ENCODE peak calls at places on chromosomes 1 and 21, in nine cellular contexts. U is IMR-90, F is stomach, J is thyroid gland, T is right lobe of liver, X is HCT116, R is heart left ventricle, Q is H1, M is ovary. S is an unnamed sample.

GRCh38 chr1:204461331-204462228 is 33.0 kb downstream of the PIK3C2B start:
- DNase-seq in U (no peak), F (no peak), J (no peak), T (peak; percentile 35), X (no peak), R (peak; percentile 66), Q (no peak), M (no peak), S (no peak)

GRCh38 chr1:239367417-239367816 is 19.0 kb upstream of the CHRM3 start:
- DNase-seq in U (no peak), F (no peak), J (no peak), T (no peak), X (no peak), R (no peak), Q (no peak), M (no peak), S (no peak)

GRCh38 chr1:153649867-153650235 is 8.7 kb upstream of the SNAPIN start:
- DNase-seq in U (no peak), F (peak; percentile 93), J (peak; percentile 77), T (peak; percentile 84), X (no peak), R (peak; percentile 82), Q (no peak), M (peak; percentile 32), S (no peak)

GRCh38 chr1:92709738-92710137 is 75.2 kb downstream of the EVI5 start:
- DNase-seq in U (peak; percentile 91), F (no peak), J (peak; percentile 52), T (peak; percentile 73), X (no peak), R (no peak), Q (no peak), M (no peak), S (no peak)

GRCh38 chr21:35573472-35574389 is 486.6 kb downstream of the SETD4 start:
- DNase-seq in U (peak; percentile 69), F (no peak), J (no peak), T (no peak), X (no peak), R (no peak), Q (no peak), M (no peak), S (no peak)

GRCh38 chr1:55500601-55501000 is 285.4 kb upstream of the USP24 start:
- DNase-seq in U (peak; percentile 59), F (no peak), J (no peak), T (no peak), X (no peak), R (no peak), Q (no peak), M (no peak), S (no peak)

GRCh38 chr1:90507173-90507572 is 209.9 kb downstream of the BARHL2 start:
- DNase-seq in U (no peak), F (no peak), J (no peak), T (no peak), X (no peak), R (no peak), Q (no peak), M (no peak), S (no peak)

GRCh38 chr21:34808569-34809204 is 139.9 kb downstream of the CLIC6 start:
- DNase-seq in U (peak; percentile 88), F (no peak), J (no peak), T (no peak), X (no peak), R (no peak), Q (no peak), M (no peak), S (no peak)

GRCh38 chr1:46094454-46094853 is 38.0 kb downstream of the PIK3R3 start:
- DNase-seq in U (peak; percentile 20), F (no peak), J (no peak), T (no peak), X (no peak), R (no peak), Q (no peak), M (no peak), S (no peak)

GRCh38 chr21:28266061-28266460 is 726.6 kb downstream of the LTN1 start:
- DNase-seq in U (peak; percentile 48), F (no peak), J (no peak), T (no peak), X (no peak), R (no peak), Q (no peak), M (no peak), S (no peak)

GRCh38 chr21:43880111-43880985 is 15.3 kb downstream of the AGPAT3 start:
- DNase-seq in U (peak; percentile 18), F (peak; percentile 57), J (peak; percentile 87), T (no peak), X (peak; percentile 81), R (no peak), Q (no peak), M (peak; percentile 31), S (no peak)

GRCh38 chr1:159066108-159066507 is 10.5 kb downstream of the AIM2 start:
- DNase-seq in U (no peak), F (no peak), J (no peak), T (no peak), X (no peak), R (no peak), Q (no peak), M (no peak), S (no peak)

GRCh38 chr1:218030846-218031245 is 254.2 kb upstream of the RRP15 start:
- DNase-seq in U (no peak), F (no peak), J (no peak), T (no peak), X (no peak), R (no peak), Q (no peak), M (no peak), S (no peak)

GRCh38 chr1:2133039-2133878 is 61.3 kb downstream of the FAAP20 start:
- DNase-seq in U (peak; percentile 99), F (peak; percentile 98), J (peak; percentile 93), T (peak; percentile 95), X (peak; percentile 93), R (peak; percentile 99), Q (peak; percentile 97), M (peak; percentile 99), S (no peak)

GRCh38 chr1:244451539-244451950 is at the start of gene ADSS2:
- DNase-seq in U (no peak), F (peak; percentile 29), J (no peak), T (no peak), X (no peak), R (no peak), Q (no peak), M (no peak), S (no peak)

GRCh38 chr1:244449936-244450508 is 1.7 kb downstream of the ADSS2 start:
- DNase-seq in U (no peak), F (no peak), J (no peak), T (no peak), X (no peak), R (no peak), Q (no peak), M (no peak), S (no peak)

GRCh38 chr1:244450597-244451538 is 841 bp downstream of the ADSS2 start:
- DNase-seq in U (peak; percentile 89), F (peak; percentile 38), J (peak; percentile 71), T (peak; percentile 66), X (no peak), R (peak; percentile 63), Q (no peak), M (peak; percentile 79), S (no peak)

GRCh38 chr1:244454412-244454811 is 2.7 kb upstream of the ADSS2 start:
- DNase-seq in U (no peak), F (no peak), J (no peak), T (no peak), X (no peak), R (no peak), Q (no peak), M (no peak), S (no peak)

DNA sequence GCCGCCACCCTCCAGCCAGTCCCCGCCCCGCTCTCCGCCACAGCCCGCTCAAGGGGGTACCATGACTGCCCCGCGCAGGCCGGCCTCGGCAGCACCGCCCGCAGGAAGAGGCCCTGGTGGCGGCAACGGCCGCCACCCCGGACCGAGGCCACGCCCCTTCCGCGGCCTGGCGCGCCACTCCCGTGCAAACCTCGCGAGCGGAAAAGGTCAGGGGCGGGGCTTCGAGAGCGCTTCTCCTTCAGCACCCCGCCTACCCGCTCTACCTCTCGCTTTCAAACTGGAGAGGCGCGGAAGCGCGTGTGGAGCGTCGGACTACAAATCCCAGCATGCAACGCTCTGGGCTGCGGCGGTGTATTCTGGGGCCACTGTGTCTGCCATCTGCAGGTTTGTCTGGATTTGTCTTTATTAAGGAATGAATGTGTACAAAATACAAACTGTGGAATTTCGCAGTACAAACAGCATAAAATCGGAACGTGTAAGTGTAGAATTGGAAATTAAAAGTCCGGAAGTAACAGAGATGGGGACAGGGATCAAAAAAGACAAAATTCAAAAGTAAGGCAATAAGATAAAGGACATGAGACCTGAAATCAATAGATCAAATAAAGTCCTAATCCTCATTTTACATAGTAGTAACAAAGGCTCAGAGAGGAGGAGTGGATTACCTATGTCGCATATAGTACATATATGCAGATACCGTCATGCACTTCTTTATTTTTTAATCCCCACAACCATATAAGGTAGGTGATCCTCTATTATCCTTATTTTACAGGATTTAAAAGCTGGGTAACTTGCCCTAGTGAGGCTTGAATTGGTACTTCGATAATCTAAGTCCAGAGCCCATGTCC is 464 bp upstream of the ADSS2 start:
- DNase-seq in U (peak; percentile 99), F (peak; percentile 99), J (peak; percentile 100), T (peak; percentile 100), X (peak; percentile 98), R (peak; percentile 100), Q (peak; percentile 99), M (peak; percentile 99), S (peak; percentile 99)
- TF ChIP-seq POLR2A in U (peak; percentile 7), F (no peak), J (no peak), T (no peak), X (no peak), R (no peak), Q (no peak), M (no peak), S (no peak)

GRCh38 chr1:26278303-26278702 is 1.6 kb upstream of the SH3BGRL3 start:
- DNase-seq in U (peak; percentile 77), F (peak; percentile 68), J (peak; percentile 75), T (no peak), X (no peak), R (peak; percentile 69), Q (no peak), M (no peak), S (no peak)
- H3K4me1 ChIP-seq in U (peaks cover 51% of the 10 kb centered on the region), F (peaks cover 71% of the 10 kb centered on the region), J (peaks cover 59% of the 10 kb centered on the region), T (peaks cover 38% of the 10 kb centered on the region), X (peaks cover 30% of the 10 kb centered on the region), R (peaks cover 70% of the 10 kb centered on the region), Q (peaks cover 22% of the 10 kb centered on the region), M (peaks cover 6% of the 10 kb centered on the region), S (peaks cover 81% of the 10 kb centered on the region)

DNA sequence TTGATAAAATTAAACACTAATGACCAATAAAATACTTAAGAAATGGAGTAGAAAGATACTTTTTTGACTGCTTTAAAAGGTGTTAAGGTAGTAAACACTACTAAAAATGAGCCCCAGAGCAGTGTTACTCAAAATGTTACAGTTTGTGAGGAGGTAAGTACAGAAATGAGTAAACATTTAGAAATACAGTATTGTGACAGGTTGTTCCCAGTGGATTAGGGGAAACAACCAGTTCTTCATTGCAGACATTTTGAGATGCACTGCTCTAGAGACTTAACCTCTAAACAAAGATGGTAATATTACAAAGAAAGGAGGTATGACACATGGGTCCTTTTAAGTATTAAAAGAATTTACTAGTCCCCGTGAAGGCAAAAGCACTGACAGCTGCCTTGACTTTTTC is 12.7 kb downstream of the DHX9 start:
- DNase-seq in U (no peak), F (no peak), J (no peak), T (no peak), X (no peak), R (no peak), Q (no peak), M (no peak), S (no peak)
- TF ChIP-seq POLR2A in U (no peak), F (no peak), J (no peak), T (no peak), X (no peak), R (no peak), Q (no peak), M (no peak), S (no peak)

GRCh38 chr1:944341-945325 is 14.4 kb downstream of the NOC2L start:
- DNase-seq in U (peak; percentile 83), F (no peak), J (no peak), T (no peak), X (no peak), R (peak; percentile 74), Q (no peak), M (peak; percentile 91), S (no peak)
- H3K4me1 ChIP-seq in U (peaks cover 40% of the 10 kb centered on the region), F (peaks cover 37% of the 10 kb centered on the region), J (peaks cover 40% of the 10 kb centered on the region), T (peaks cover 11% of the 10 kb centered on the region), X (peaks cover 31% of the 10 kb centered on the region), R (peaks cover 46% of the 10 kb centered on the region), Q (peaks cover 17% of the 10 kb centered on the region), M (peaks cover 30% of the 10 kb centered on the region), S (peaks cover 40% of the 10 kb centered on the region)

S was measured in vagina.